ENCODE peak calls at places on chromosomes 7 and 10, in seven cellular contexts. T is suprapubic skin, G is endothelial cell of umbilical vein, S is transverse colon, Z is stomach, B is vagina, I is GM23338. V is an unnamed sample.

GRCh38 chr10:110781139-110781538 is 90.6 kb upstream of the PDCD4 start:
- DNase-seq in T (no peak), G (no peak), S (no peak), Z (no peak), B (no peak), I (no peak), V (no peak)

GRCh38 chr7:139915301-139915863 is 86.3 kb downstream of the TBXAS1 start:
- DNase-seq in T (no peak), G (no peak), S (no peak), Z (no peak), B (no peak), I (no peak), V (no peak)

GRCh38 chr7:24227603-24228359 is 56.2 kb upstream of the NPY start:
- DNase-seq in T (no peak), G (no peak), S (no peak), Z (no peak), B (no peak), I (no peak), V (peak; percentile 70)

GRCh38 chr7:101378808-101379207 is 16.1 kb downstream of the COL26A1 start:
- DNase-seq in T (no peak), G (no peak), S (no peak), Z (no peak), B (no peak), I (peak; percentile 89), V (no peak)

GRCh38 chr10:72096115-72097000 is 8.0 kb upstream of the SPOCK2 start:
- DNase-seq in T (no peak), G (peak; percentile 18), S (no peak), Z (no peak), B (peak; percentile 32), I (no peak), V (no peak)

GRCh38 chr7:146948708-146949107 is 832.1 kb downstream of the CNTNAP2 start:
- DNase-seq in T (no peak), G (no peak), S (no peak), Z (no peak), B (no peak), I (no peak), V (no peak)

GRCh38 chr10:70576803-70577517 is 25.6 kb downstream of the PRF1 start:
- DNase-seq in T (no peak), G (no peak), S (no peak), Z (no peak), B (no peak), I (no peak), V (no peak)

GRCh38 chr10:71531485-71532446 is 135.0 kb downstream of the CDH23 start:
- DNase-seq in T (no peak), G (no peak), S (no peak), Z (no peak), B (no peak), I (no peak), V (no peak)

GRCh38 chr7:120843121-120843520 is 14.8 kb downstream of the TSPAN12 start:
- DNase-seq in T (no peak), G (no peak), S (no peak), Z (no peak), B (no peak), I (no peak), V (no peak)

GRCh38 chr10:76026176-76026771 is 594.9 kb downstream of the LRMDA start:
- DNase-seq in T (no peak), G (no peak), S (no peak), Z (no peak), B (no peak), I (no peak), V (no peak)

GRCh38 chr10:28788252-28788651 is 110.9 kb downstream of the BAMBI start:
- DNase-seq in T (no peak), G (no peak), S (no peak), Z (no peak), B (no peak), I (no peak), V (no peak)

GRCh38 chr10:30992671-30993070 is 39.0 kb downstream of the ZNF438 start:
- DNase-seq in T (no peak), G (no peak), S (no peak), Z (no peak), B (no peak), I (no peak), V (no peak)

GRCh38 chr10:34492081-34492480 is 323.0 kb downstream of the PARD3 start:
- DNase-seq in T (no peak), G (no peak), S (no peak), Z (no peak), B (no peak), I (no peak), V (no peak)

GRCh38 chr7:1243964-1244416 is 11.3 kb downstream of the UNCX start:
- DNase-seq in T (no peak), G (no peak), S (no peak), Z (no peak), B (no peak), I (peak; percentile 41), V (peak; percentile 48)

GRCh38 chr7:38664972-38665371 is 33.8 kb upstream of the AMPH start:
- DNase-seq in T (no peak), G (no peak), S (no peak), Z (no peak), B (no peak), I (no peak), V (no peak)

GRCh38 chr7:17546206-17546998 is 247.9 kb downstream of the AHR start:
- DNase-seq in T (no peak), G (peak; percentile 50), S (no peak), Z (no peak), B (no peak), I (no peak), V (no peak)

GRCh38 chr10:103679096-103679790 is 176.1 kb downstream of the SH3PXD2A start:
- DNase-seq in T (no peak), G (no peak), S (peak; percentile 50), Z (no peak), B (no peak), I (no peak), V (no peak)
- H3K27ac ChIP-seq in T (peak overlapping the region; percentile 85), G (no peak overlapping the region), S (peak overlapping the region; percentile 82), Z (peak overlapping the region; percentile 88), B (peak overlapping the region; percentile 94), I (no peak overlapping the region), V (no peak overlapping the region)

DNA sequence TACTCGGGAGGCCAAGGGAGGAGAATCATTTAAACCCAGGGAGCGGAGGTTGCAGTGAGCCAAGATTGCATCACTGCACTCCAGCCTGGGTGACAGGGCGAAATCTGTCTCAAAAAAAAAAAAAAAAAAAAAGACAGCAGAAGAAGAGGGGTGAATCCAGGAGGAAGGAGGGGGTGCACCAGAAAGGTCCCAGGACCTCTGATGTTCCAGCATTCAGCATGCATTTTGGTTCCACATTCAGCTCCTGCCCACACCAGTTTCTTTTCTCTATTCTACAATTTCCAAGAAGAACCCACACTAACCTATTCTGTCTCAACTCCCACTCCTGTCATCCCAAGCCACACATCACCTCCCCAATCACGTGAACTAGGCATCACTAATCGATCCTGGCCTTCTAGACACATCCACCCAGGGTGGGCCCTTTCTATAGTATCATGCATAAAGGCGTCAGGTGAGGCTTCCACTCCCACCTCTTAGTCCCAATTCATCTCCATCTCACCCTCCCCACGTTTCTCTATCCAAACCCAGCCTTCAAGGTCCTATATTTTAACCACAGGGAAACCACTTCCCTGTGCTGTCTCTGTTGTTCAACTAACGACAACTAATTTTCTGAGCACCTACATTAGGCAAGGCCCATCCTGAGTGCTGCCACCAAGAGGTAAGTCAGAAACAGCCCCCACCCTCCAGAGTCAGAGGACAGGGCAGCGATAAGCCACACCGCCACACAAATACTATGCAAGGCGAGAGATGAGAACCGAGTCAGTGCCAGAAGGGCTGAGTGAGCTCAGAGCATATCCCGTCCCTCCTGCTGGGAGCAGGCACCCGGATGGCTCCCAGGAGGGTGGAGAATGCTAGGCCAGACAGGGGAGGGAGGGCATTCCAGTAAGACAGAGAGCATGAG is 2.2 kb downstream of the ANXA11 start:
- DNase-seq in T (no peak), G (peak; percentile 65), S (peak; percentile 72), Z (peak; percentile 73), B (no peak), I (peak; percentile 65), V (peak; percentile 88)
- TF ChIP-seq POLR2AphosphoS5 in T (no peak), G (no peak), S (peak; percentile 85), Z (peak; percentile 92), B (peak; percentile 31), I (no peak), V (peak; percentile 70)

GRCh38 chr10:51773681-51774080 is 74.3 kb upstream of the CSTF2T start:
- DNase-seq in T (no peak), G (no peak), S (no peak), Z (no peak), B (no peak), I (no peak), V (no peak)

GRCh38 chr10:51768886-51769285 is 69.5 kb upstream of the CSTF2T start:
- DNase-seq in T (no peak), G (no peak), S (no peak), Z (no peak), B (no peak), I (no peak), V (no peak)

GRCh38 chr10:51766423-51767145 is 67.2 kb upstream of the CSTF2T start:
- DNase-seq in T (no peak), G (no peak), S (no peak), Z (no peak), B (no peak), I (peak; percentile 39), V (no peak)

GRCh38 chr10:51770719-51771118 is 71.3 kb upstream of the CSTF2T start:
- DNase-seq in T (no peak), G (no peak), S (no peak), Z (no peak), B (no peak), I (no peak), V (no peak)

DNA sequence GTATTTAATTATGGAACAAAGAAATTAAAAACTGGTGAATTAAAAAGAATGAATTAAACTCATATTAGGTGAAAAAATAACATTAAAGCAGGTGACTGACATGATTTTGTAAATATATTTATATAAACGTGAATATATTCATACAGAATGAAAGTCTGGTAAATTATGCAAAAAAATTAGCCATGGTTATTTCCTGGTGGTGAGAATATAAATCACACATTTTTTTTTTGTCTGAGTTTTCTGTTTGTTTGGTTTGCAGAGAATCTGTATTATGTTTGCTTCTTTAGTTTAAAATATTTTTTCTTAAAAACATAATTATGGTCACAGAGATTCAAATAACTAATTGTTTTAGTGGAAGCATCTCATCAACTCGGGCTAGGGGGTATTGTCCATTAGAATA is 73.0 kb upstream of the CSTF2T start:
- DNase-seq in T (no peak), G (no peak), S (no peak), Z (no peak), B (no peak), I (no peak), V (no peak)
- H3K27ac ChIP-seq in T (no peak overlapping the region), G (no peak overlapping the region), S (no peak overlapping the region), Z (no peak overlapping the region), B (no peak overlapping the region), I (no peak overlapping the region), V (no peak overlapping the region)

DNA sequence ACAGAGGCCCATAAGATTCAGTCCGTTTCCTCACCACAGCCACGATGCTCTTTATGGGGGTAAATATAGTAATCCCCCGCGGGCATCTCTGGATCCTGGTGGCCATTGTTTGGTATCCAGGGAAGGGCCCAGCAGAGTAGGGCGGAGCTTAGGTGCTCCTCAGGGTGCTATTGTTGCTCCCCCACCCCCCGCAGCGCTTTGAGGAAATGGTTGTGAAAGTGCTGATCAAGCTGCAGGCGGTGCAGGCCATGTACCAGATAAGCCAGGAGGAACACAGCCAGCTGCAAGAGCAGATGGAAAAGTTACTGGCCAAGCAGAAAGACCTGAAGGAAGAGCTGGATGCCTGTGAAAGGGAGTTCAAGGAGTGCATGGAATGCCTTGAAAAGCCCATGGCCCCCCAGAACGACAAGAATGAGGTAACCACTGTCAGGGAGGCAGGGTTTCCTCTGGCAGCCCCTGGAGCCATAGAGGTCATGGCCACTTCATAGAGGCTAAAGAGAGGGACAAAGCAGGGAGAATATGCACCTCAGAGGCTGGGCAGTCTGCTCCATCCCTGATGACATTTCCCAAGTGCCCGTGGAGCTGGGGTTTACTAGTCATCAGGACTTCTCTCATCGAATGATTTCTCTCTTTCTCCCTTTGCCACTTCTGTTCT is 17.6 kb upstream of the FLNC start:
- DNase-seq in T (no peak), G (no peak), S (peak; percentile 22), Z (peak; percentile 71), B (no peak), I (no peak), V (peak; percentile 78)
- TF ChIP-seq POLR2AphosphoS5 in T (no peak), G (no peak), S (no peak), Z (no peak), B (no peak), I (no peak), V (no peak)